ENCODE peak calls at places on chromosomes 5 and 9, in eight cellular contexts. V is HepG2, X is endothelial cell of umbilical vein, I is HCT116, G is H1, O is GM12878, N is K562, W is SK-N-MC. A is an unnamed sample.

GRCh38 chr5:59810041-59810440 is 83.5 kb downstream of the PDE4D start:
- DNase-seq in V (peak; percentile 16), X (peak; percentile 46), I (peak; percentile 56), G (no peak), O (no peak), N (peak; percentile 79), W (no peak), A (peak; percentile 71)

GRCh38 chr5:142825378-142826089 is 55.4 kb downstream of the ARHGAP26 start:
- DNase-seq in V (no peak), X (no peak), I (no peak), G (no peak), O (no peak), N (peak; percentile 13), W (no peak), A (peak; percentile 42)

GRCh38 chr9:136089697-136090045 is 5.4 kb downstream of the NACC2 start:
- DNase-seq in V (no peak), X (peak; percentile 53), I (no peak), G (no peak), O (no peak), N (no peak), W (no peak), A (no peak)

GRCh38 chr5:128163991-128164390 is 80.4 kb downstream of the SLC12A2 start:
- DNase-seq in V (no peak), X (peak; percentile 46), I (no peak), G (no peak), O (no peak), N (no peak), W (no peak), A (no peak)

GRCh38 chr9:21802418-21803000 is at the start of gene MTAP:
- DNase-seq in V (peak; percentile 88), X (peak; percentile 94), I (peak; percentile 91), G (peak; percentile 81), O (peak; percentile 36), N (no peak), W (peak; percentile 55), A (peak; percentile 97)

GRCh38 chr5:172820046-172820767 is 13.8 kb upstream of the ERGIC1 start:
- DNase-seq in V (no peak), X (no peak), I (peak; percentile 7), G (no peak), O (no peak), N (no peak), W (no peak), A (no peak)

GRCh38 chr9:78297672-78297961 is 692 bp downstream of the PSAT1 start:
- DNase-seq in V (no peak), X (no peak), I (no peak), G (no peak), O (no peak), N (peak; percentile 38), W (no peak), A (no peak)

GRCh38 chr5:38463634-38464521 is 92.6 kb downstream of the LIFR start:
- DNase-seq in V (peak; percentile 83), X (peak; percentile 89), I (peak; percentile 84), G (no peak), O (no peak), N (no peak), W (no peak), A (no peak)

GRCh38 chr5:401216-402034 is 41.6 kb upstream of the EXOC3 start:
- DNase-seq in V (no peak), X (no peak), I (no peak), G (no peak), O (no peak), N (no peak), W (no peak), A (no peak)

DNA sequence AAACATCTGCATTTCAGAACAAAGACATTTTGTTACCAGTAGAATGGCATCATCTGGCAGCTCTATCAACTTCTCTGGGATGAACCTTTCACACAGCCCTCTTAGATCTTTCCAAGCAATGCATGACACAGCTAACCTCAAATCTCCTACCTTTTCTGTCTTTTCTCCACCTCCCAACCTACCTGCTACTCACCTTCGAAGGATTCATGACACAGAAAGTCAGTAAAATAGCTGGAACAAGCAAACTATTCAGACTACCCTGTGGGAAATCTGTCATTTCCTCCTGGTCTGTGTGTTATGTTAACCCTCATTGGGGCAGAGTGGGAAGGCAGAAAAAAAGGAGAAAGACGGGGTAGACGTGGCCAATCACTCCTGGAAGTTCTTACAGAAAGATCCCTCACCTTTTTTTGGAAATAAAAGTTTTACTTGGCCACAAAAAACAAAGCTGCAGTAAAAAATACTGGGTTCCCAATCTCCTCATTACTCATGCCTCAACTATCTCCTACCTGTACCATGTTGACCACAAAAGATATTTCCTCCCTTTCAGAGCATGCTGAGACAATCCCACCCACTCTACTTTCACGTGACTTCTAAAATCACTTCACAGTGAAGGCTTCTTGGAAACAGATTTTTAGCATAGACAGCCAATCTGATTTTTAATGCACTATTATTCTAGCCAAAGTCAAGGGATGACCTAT is 362.1 kb upstream of the RFX3 start:
- DNase-seq in V (no peak), X (no peak), I (no peak), G (no peak), O (no peak), N (no peak), W (no peak), A (no peak)
- H3K27ac ChIP-seq in V (no peak overlapping the region), X (no peak overlapping the region), I (no peak overlapping the region), G (no peak overlapping the region), O (no peak overlapping the region), N (no peak overlapping the region), W (no peak overlapping the region), A (no peak overlapping the region)

GRCh38 chr9:124284940-124285441 is 27.2 kb downstream of the NEK6 start:
- DNase-seq in V (no peak), X (no peak), I (no peak), G (no peak), O (no peak), N (no peak), W (no peak), A (no peak)

GRCh38 chr9:124285903-124286291 is 28.1 kb downstream of the NEK6 start:
- DNase-seq in V (no peak), X (peak; percentile 90), I (no peak), G (no peak), O (peak; percentile 70), N (peak; percentile 62), W (no peak), A (no peak)

GRCh38 chr9:124283232-124283814 is 25.6 kb downstream of the NEK6 start:
- DNase-seq in V (no peak), X (no peak), I (no peak), G (no peak), O (no peak), N (no peak), W (no peak), A (no peak)

GRCh38 chr9:124285490-124285889 is 27.7 kb downstream of the NEK6 start:
- DNase-seq in V (no peak), X (no peak), I (no peak), G (no peak), O (no peak), N (peak; percentile 29), W (no peak), A (no peak)

DNA sequence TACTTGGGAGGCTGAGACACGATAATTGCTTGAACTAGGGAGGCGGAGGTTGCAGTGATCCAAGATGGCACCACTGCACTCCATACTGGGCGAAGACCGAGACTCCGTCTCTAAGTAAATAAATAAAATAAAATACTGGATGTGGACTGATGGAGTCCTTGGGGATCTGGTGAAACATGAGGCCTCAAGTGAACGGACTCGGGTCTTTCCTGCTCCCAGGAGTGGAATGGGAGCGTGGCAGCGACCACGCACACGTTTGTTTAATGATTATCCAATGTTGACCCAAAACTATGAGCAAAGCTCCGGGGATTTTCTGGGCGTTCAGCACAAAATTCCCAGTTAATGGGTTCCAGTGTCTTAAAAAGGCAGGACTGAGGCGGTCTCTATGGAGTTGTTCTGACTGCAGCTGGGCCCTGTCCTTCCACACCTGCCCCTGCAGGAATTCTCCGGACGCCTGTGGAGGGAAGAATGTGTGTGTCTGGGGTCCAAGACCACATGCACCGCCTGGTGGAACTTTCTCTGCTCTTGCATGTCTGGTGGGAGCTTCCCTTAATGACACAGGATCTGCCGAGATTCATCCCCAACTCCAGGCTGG is 26.6 kb downstream of the NEK6 start:
- DNase-seq in V (peak; percentile 86), X (no peak), I (no peak), G (no peak), O (no peak), N (no peak), W (no peak), A (no peak)
- TF ChIP-seq POLR2AphosphoS5 in V (peak; percentile 69), X (no peak), I (no peak), G (no peak), O (no peak), N (no peak), W (no peak), A (no peak)

DNA sequence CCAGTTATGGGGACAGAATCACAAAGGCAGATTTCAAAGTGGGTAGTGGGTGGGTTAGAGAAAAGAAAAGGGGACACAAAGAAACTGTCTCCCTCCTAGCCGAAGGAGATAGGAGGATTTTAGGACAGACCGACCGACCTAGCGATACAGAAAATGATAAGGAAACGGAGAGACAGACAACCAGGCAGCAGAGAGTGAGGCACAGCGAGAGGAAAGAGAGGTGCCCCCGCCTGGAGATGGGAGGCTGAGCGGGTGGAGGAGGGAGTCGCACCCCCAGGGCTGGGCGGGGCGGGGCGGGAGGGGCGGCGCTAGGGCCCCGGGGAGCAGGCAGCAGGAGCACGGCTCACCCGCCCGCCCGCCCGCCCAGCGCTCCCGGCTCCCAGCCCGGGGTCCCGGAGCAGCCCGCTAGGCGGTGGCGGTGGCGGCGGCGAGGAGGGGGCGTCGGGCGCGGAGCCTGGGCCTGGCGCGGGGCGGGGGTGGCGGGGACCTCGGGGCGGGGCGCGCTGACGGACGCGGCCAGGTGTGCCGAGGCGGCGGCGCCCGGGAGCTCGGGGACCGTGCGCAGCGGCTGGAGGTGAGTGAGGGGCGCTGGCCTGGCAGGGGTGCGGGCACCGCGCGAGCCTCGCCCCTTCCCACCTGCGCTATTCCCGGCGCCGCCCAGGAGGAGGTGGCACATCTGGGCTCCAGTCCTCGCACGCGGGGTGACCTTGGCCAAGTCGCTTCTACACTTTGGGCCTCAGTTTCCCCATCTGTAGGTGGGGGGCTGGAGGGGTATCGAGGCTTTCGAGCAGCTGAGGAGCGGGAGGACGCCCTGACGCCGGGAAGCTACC is 15.9 kb upstream of the SYNPO start:
- DNase-seq in V (no peak), X (no peak), I (no peak), G (no peak), O (no peak), N (peak; percentile 54), W (no peak), A (peak; percentile 71)
- TF ChIP-seq EZH2 in V (no peak), X (no peak), I (no peak), G (no peak), O (no peak), N (no peak), W (no peak), A (no peak)

DNA sequence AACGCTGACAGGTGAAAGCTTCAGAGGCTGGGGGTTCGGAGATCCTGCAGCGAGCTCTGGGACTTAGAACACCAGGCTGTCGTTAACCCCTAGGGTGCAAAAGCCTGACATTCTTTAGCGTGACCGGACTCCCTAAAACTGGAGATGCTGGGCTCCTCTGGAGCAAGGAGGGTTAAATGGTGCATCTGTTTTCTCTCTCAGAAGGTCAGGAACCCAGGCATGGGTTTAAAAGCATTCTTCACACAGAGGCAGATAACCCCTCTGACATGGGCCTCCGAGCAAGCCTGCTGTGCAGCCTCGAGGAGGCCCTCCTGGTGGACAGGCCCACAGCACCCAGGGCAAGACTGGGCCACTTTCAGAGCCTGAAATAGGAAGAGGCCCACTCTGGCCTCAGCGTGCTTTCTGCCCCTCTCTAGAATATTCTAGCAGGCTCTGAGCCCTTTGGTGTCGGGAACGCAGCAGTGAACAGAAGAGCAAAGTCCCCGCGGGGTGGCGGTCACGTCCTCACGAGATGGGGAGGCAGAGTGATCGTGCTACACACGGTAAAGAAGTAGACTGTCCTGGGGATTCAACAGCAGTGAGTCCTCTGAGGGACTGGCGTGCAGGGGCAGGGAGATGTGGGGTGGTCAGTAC is 124.8 kb downstream of the COL23A1 start:
- DNase-seq in V (no peak), X (no peak), I (no peak), G (no peak), O (no peak), N (no peak), W (no peak), A (no peak)
- H3K27ac ChIP-seq in V (no peak overlapping the region), X (no peak overlapping the region), I (no peak overlapping the region), G (no peak overlapping the region), O (no peak overlapping the region), N (no peak overlapping the region), W (no peak overlapping the region), A (no peak overlapping the region)